ENCODE peak calls at places on chromosomes 7 and 10, in seven cellular contexts. N is lower lobe of right lung; Q is CD8-positive, alpha-beta T cell; B is SK-N-SH; C is cardiac fibroblast; V is heart left ventricle; T is AG04449. Z is an unnamed sample.
A peak's percentile ranks its signal among the peaks of the same experiment; 100 is the strongest.

GRCh38 chr7:150413640-150414081 is 34.5 kb downstream of the ZNF775 start:
- DNase-seq in T (no peak), N (no peak), V (no peak), Q (no peak), C (no peak), B (peak; percentile 20), Z (no peak)

GRCh38 chr10:117130862-117131389 is 7.1 kb downstream of the VAX1 start:
- DNase-seq in B (no peak), Q (no peak), V (no peak), T (no peak), N (no peak), C (no peak), Z (peak; percentile 70)

GRCh38 chr10:52486840-52487611 is 172.9 kb downstream of the DKK1 start:
- DNase-seq in T (peak; percentile 82), C (peak; percentile 75), N (no peak), V (no peak), B (no peak), Q (no peak), Z (no peak)

GRCh38 chr7:1372671-1373379 is 86.4 kb downstream of the MICALL2 start:
- DNase-seq in T (no peak), C (no peak), V (no peak), B (no peak), N (no peak), Q (no peak), Z (no peak)

GRCh38 chr10:86077871-86078638 is 288.5 kb downstream of the GRID1 start:
- DNase-seq in C (no peak), V (no peak), B (no peak), Q (no peak), N (no peak), T (no peak), Z (peak; percentile 75)

GRCh38 chr10:137031-137430 is 1.8 kb downstream of the ZMYND11 start:
- DNase-seq in C (no peak), N (no peak), T (no peak), B (peak; percentile 41), Q (peak; percentile 22), V (no peak), Z (no peak)

GRCh38 chr10:44925224-44925623 is 14.1 kb downstream of the TMEM72 start:
- DNase-seq in B (peak; percentile 32), V (no peak), C (no peak), N (no peak), Q (no peak), T (no peak), Z (no peak)

GRCh38 chr7:39688611-39689485 is 65.5 kb downstream of the RALA start:
- DNase-seq in B (no peak), N (no peak), V (no peak), T (no peak), Q (no peak), C (no peak), Z (no peak)

GRCh38 chr10:62614389-62615157 is 189.9 kb upstream of the ADO start:
- DNase-seq in T (no peak), B (no peak), C (peak; percentile 35), N (no peak), Q (no peak), V (no peak), Z (peak; percentile 88)

GRCh38 chr7:148356303-148356702 is 234.3 kb upstream of the C7orf33 start:
- DNase-seq in T (no peak), Q (no peak), B (no peak), V (peak; percentile 41), C (peak; percentile 19), N (no peak), Z (no peak)

GRCh38 chr7:79436378-79436777 is 17.1 kb downstream of the MAGI2 start:
- DNase-seq in N (no peak), B (no peak), V (no peak), Q (no peak), T (no peak), C (no peak), Z (no peak)

GRCh38 chr7:128805225-128805624 is 13.5 kb downstream of the CCDC136 start:
- DNase-seq in T (no peak), N (no peak), V (no peak), B (no peak), C (no peak), Q (no peak), Z (no peak)

GRCh38 chr10:10927608-10928007 is 90.1 kb upstream of the CELF2 start:
- DNase-seq in V (no peak), Q (no peak), C (no peak), N (no peak), B (no peak), T (no peak), Z (no peak)

GRCh38 chr10:22742678-22743077 is 28.3 kb upstream of the PIP4K2A start:
- DNase-seq in T (no peak), Q (no peak), B (no peak), V (no peak), C (no peak), N (no peak), Z (no peak)

GRCh38 chr10:90373911-90374310 is 483.9 kb downstream of the HTR7 start:
- DNase-seq in T (no peak), Q (no peak), C (peak; percentile 45), N (no peak), B (no peak), V (no peak), Z (no peak)

GRCh38 chr7:139490130-139490529 is 6.7 kb upstream of the KLRG2 start:
- DNase-seq in V (no peak), T (no peak), B (no peak), C (no peak), Q (no peak), N (peak; percentile 61), Z (no peak)

GRCh38 chr7:8908889-8909288 is 475.5 kb downstream of the NXPH1 start:
- DNase-seq in N (no peak), T (no peak), Q (no peak), V (no peak), C (no peak), B (no peak), Z (no peak)

GRCh38 chr7:44884553-44885393 is 557 bp downstream of the PURB start:
- DNase-seq in V (peak; percentile 75), Q (peak; percentile 34), T (no peak), B (peak; percentile 72), N (peak; percentile 77), C (peak; percentile 85), Z (no peak)

DNA sequence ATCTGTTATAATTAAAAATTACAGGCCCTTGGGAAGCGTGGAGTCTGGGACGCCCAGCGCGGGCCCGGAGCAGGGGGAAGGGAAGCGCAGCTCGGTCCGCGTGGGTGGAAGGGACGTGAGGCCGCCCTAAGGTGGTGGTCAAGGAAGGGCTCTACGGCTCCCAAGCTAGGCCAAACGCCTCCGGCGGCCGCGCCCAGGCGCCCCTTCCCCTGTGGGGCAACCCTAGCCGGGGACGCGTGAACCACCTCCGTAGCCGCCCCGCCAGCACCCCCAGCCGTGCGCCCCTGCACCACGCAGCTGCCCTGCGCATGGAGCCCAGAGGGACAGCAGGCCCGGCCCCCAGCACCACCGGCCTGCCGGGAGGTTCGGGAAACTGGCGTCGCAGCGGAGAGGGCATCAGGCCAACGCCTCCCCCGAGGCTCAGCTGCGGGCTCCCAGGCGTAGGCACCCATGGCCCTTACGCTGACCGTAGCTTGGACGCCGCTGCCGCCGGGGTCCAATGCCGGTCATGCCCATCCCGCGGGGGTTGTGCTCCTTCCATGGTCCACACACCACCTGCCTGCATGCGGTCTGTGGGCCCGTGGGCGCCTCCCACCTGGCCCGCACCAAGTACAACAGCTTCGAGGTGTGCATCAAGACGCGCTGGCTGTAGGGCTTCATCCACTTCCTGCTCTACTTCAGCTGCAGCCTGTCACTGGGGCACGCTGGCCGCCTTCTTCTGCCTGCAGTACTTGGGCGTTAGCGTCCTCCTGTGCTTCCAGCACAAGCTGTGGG is 166.7 kb downstream of the SEPTIN7 start:
- DNase-seq in Q (no peak), C (no peak), N (no peak), B (peak; percentile 22), T (no peak), V (no peak), Z (no peak)
- H3K4me3 ChIP-seq in Q (no peak overlapping the region), C (no peak overlapping the region), N (no peak overlapping the region), B (no peak overlapping the region), T (no peak overlapping the region), V (no peak overlapping the region), Z (no peak overlapping the region)

DNA sequence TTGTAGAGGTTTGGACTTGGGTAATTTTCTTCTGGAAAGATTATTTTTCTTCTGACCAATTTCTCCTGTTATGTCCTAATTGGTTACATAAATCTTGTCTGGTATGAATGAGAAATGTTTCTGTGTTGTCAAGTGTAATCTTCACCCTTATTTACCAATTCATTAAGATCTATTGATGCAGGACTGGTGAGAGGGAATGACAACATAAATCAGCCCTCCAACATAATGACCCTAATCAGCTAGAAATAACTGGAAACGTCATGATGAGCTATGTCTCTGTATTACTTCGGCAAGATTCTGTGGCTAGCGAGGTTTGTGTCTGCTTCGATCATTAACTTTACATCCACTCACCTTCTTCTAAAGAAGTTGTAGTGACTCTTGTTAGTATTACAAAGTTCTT is 3.5 kb downstream of the FOXP2 start:
- DNase-seq in C (no peak), B (no peak), N (no peak), V (no peak), Q (no peak), T (no peak), Z (no peak)
- H3K4me3 ChIP-seq in C (no peak overlapping the region), B (no peak overlapping the region), N (no peak overlapping the region), V (no peak overlapping the region), Q (no peak overlapping the region), T (no peak overlapping the region), Z (no peak overlapping the region)

DNA sequence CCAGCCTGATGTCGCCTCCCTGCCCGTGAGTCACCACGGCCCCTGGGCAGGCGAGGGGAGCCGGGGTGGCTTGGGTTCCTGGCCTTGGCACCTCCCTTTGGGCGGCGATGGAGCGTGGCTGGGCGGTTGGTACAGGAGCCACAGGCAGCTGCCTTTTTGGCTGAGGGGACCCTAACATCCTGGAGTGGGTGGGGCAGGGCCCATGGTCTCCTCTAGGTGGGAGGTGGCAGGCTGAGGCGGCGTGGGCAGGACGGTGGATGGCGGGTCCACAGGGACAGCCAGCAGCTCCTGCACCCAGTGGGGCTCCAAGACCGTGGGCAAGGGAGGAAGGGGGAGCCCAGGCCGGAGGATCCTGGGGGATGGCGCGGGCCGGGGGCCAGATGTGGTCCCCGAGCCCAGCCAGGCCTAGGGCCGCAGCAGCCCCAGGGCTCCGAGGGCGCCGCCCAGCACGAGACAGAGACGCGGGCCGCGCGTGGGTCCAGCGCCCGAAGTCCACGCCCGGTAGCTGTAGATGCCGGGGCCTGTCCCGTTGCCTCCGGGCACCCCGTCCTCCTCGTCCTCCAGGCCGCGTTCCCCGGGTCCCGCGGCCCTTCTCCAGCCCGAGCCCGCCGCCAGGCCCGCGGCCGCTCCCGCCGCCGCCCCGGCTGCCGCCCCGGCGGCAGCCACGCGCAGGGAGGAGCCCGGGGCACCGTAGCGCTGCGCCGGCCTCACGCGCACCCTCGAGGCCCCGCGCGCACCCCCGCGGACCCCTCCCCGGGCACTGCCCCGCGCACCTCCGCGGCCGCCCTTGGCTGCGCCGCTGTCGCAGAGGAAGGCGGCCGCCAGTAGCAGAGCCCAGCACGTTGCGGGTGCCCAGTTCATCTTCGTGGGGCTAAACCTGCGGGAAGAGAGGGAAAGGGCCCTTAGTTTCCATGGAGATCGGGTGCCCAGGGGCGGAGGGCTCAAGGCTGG is 1.3 kb downstream of the SPRN start:
- DNase-seq in V (no peak), C (no peak), T (no peak), N (peak; percentile 41), B (peak; percentile 72), Q (no peak), Z (no peak)
- H3K4me3 ChIP-seq in V (no peak overlapping the region), C (no peak overlapping the region), T (peak overlapping the region; percentile 27), N (no peak overlapping the region), B (no peak overlapping the region), Q (no peak overlapping the region), Z (no peak overlapping the region)

DNA sequence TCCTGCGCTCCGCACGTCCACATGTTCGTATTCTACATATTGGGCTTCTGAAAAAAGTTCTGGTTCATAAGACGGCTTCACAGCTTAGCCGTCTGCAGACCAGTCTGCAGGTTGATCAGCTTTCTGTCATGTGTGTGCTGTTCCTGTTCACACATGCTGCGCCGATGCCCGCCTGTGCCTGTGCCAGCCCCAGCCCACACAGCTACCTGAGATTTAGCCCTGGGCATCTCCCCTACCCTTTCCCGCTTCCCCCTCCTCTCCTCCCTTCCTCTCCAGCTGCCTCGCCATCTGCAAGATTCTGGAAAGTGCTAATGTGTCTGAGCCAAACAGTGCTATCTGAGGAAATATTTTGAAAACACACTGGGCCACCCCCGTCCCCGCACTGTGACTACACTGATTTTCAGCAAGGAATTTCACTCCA is 7.1 kb downstream of the CHST3 start:
- DNase-seq in N (no peak), Q (no peak), T (no peak), C (no peak), B (no peak), V (no peak), Z (no peak)
- H3K4me3 ChIP-seq in N (no peak overlapping the region), Q (no peak overlapping the region), T (no peak overlapping the region), C (no peak overlapping the region), B (no peak overlapping the region), V (no peak overlapping the region), Z (no peak overlapping the region)